ENCODE peak calls at places on chromosomes 12 and 14, in five cellular contexts. D is GM13977, T is heart right ventricle, U is activated B cell treated with CpG ODN at 0.5 μM for 24 hours, N is NCI-H524 treated with DMSO at 0.1 percent for 48 hours. Z is an unnamed sample.

GRCh38 chr12:100173111-100173510 is 27.5 kb upstream of the ACTR6 start:
- DNase-seq in T (no peak), N (no peak), D (no peak), U (no peak), Z (no peak)

GRCh38 chr12:57839996-57840395 is 6.5 kb downstream of the CTDSP2 start:
- DNase-seq in U (no peak), D (no peak), N (no peak), T (no peak), Z (no peak)

GRCh38 chr14:49622022-49622607 is 1.5 kb downstream of the MGAT2 start:
- DNase-seq in D (no peak), N (no peak), U (no peak), T (no peak), Z (no peak)

GRCh38 chr12:105699209-105699608 is 368.7 kb downstream of the C12orf75 start:
- DNase-seq in N (no peak), U (no peak), D (no peak), T (no peak), Z (no peak)

GRCh38 chr14:39939023-39939422 is 506.8 kb upstream of the FBXO33 start:
- DNase-seq in U (no peak), N (no peak), D (no peak), T (no peak), Z (no peak)

GRCh38 chr14:106848330-106849121 is 1322.1 kb downstream of the TMEM121 start:
- DNase-seq in N (no peak), U (no peak), D (no peak), T (no peak), Z (no peak)

GRCh38 chr14:67360469-67361206 is 510 bp downstream of the EIF2S1 start:
- DNase-seq in U (no peak), D (no peak), N (no peak), T (no peak), Z (no peak)

GRCh38 chr12:121802843-121803698 is 738 bp upstream of the SETD1B start:
- DNase-seq in T (peak), D (peak), N (peak), U (peak), Z (peak)

GRCh38 chr14:104359301-104359968 is 220.1 kb upstream of the C14orf180 start:
- DNase-seq in D (no peak), T (no peak), N (no peak), U (no peak), Z (peak)

GRCh38 chr12:4116251-4117111 is 157.1 kb upstream of the CCND2 start:
- DNase-seq in D (no peak), T (no peak), N (no peak), U (no peak), Z (no peak)

GRCh38 chr12:20376984-20377383 is 8.6 kb downstream of the PDE3A start:
- DNase-seq in U (no peak), T (no peak), N (no peak), D (no peak), Z (no peak)

GRCh38 chr14:97074860-97075259 is 277.7 kb downstream of the VRK1 start:
- DNase-seq in T (no peak), U (no peak), D (peak), N (no peak), Z (no peak)

GRCh38 chr12:43969882-43970281 is 134.0 kb downstream of the TMEM117 start:
- DNase-seq in U (no peak), T (no peak), N (no peak), D (no peak), Z (no peak)

GRCh38 chr12:22670762-22671161 is 45.8 kb downstream of the ETNK1 start:
- DNase-seq in T (no peak), U (no peak), D (no peak), N (no peak), Z (no peak)

GRCh38 chr14:100383727-100384158 is 60.6 kb downstream of the SLC25A47 start:
- DNase-seq in N (peak), U (peak), T (peak), D (peak), Z (peak)

GRCh38 chr12:68557011-68557715 is 53.5 kb upstream of the RAP1B start:
- DNase-seq in D (no peak), T (no peak), N (no peak), U (no peak), Z (no peak)

GRCh38 chr12:131796754-131797587 is 31.2 kb upstream of the MMP17 start:
- DNase-seq in U (no peak), D (no peak), N (no peak), T (no peak), Z (no peak)

GRCh38 chr14:91113829-91114078 is at the start of gene DGLUCY:
- DNase-seq in N (peak), T (peak), U (no peak), D (peak), Z (peak)

GRCh38 chr14:64549805-64550538 is at the start of gene PPP1R36:
- DNase-seq in D (peak), N (peak), T (peak), U (peak), Z (peak)

GRCh38 chr14:53152627-53152908 is 555 bp downstream of the DDHD1 start:
- DNase-seq in U (no peak), D (no peak), N (no peak), T (no peak), Z (no peak)

GRCh38 chr14:71692496-71692895 is 239.7 kb upstream of the RGS6 start:
- DNase-seq in D (no peak), T (no peak), U (no peak), N (no peak), Z (no peak)

GRCh38 chr14:69848903-69849391 is 30.3 kb upstream of the SMOC1 start:
- DNase-seq in T (no peak), U (no peak), N (no peak), D (no peak), Z (no peak)